ENCODE peak calls at places on chromosomes 2 and 18, in five cellular contexts. One of them, this sample, is unnamed.

GRCh38 chr2:205001306-205001966 is 456.2 kb downstream of the PARD3B start:
- DNase-seq in stomach: no peak
- DNase-seq in GM12878: no peak
- DNase-seq in transverse colon: no peak
- DNase-seq in suprapubic skin: no peak
- DNase-seq in this sample: no peak

GRCh38 chr2:57218206-57218605 is 828.4 kb upstream of the VRK2 start:
- DNase-seq in GM12878: no peak
- DNase-seq in stomach: no peak
- DNase-seq in transverse colon: no peak
- DNase-seq in suprapubic skin: no peak
- DNase-seq in this sample: no peak

GRCh38 chr2:240812721-240813120 is 7.3 kb downstream of the KIF1A start:
- DNase-seq in GM12878: no peak
- DNase-seq in stomach: peak
- DNase-seq in suprapubic skin: peak
- DNase-seq in transverse colon: peak
- DNase-seq in this sample: peak

GRCh38 chr18:28837100-28837499 is 660.2 kb upstream of the CDH2 start:
- DNase-seq in stomach: no peak
- DNase-seq in transverse colon: no peak
- DNase-seq in GM12878: no peak
- DNase-seq in suprapubic skin: no peak
- DNase-seq in this sample: no peak

GRCh38 chr18:984004-984403 is 79.3 kb downstream of the ADCYAP1 start:
- DNase-seq in transverse colon: no peak
- DNase-seq in GM12878: no peak
- DNase-seq in stomach: no peak
- DNase-seq in suprapubic skin: no peak
- DNase-seq in this sample: no peak

GRCh38 chr2:172953411-172953810 is 122.2 kb upstream of the MAP3K20 start:
- DNase-seq in suprapubic skin: no peak
- DNase-seq in GM12878: no peak
- DNase-seq in transverse colon: no peak
- DNase-seq in stomach: no peak
- DNase-seq in this sample: no peak

GRCh38 chr2:241846406-241846805 is 12.3 kb downstream of the PDCD1 start:
- DNase-seq in GM12878: no peak
- DNase-seq in suprapubic skin: peak
- DNase-seq in stomach: no peak
- DNase-seq in transverse colon: no peak
- DNase-seq in this sample: no peak

GRCh38 chr2:8534729-8535397 is 147.0 kb upstream of the ID2 start:
- DNase-seq in suprapubic skin: no peak
- DNase-seq in transverse colon: peak
- DNase-seq in GM12878: no peak
- DNase-seq in stomach: peak
- DNase-seq in this sample: peak

GRCh38 chr2:232316382-232317190 is 62.0 kb upstream of the ALPP start:
- DNase-seq in suprapubic skin: no peak
- DNase-seq in GM12878: no peak
- DNase-seq in transverse colon: no peak
- DNase-seq in stomach: no peak
- DNase-seq in this sample: no peak

GRCh38 chr2:232318175-232318855 is 60.2 kb upstream of the ALPP start:
- DNase-seq in suprapubic skin: peak
- DNase-seq in stomach: no peak
- DNase-seq in transverse colon: peak
- DNase-seq in GM12878: no peak
- DNase-seq in this sample: peak

GRCh38 chr2:232319117-232320037 is 59.2 kb upstream of the ALPP start:
- DNase-seq in stomach: no peak
- DNase-seq in suprapubic skin: peak
- DNase-seq in GM12878: no peak
- DNase-seq in transverse colon: no peak
- DNase-seq in this sample: no peak

GRCh38 chr2:232315923-232316299 is 62.6 kb upstream of the ALPP start:
- DNase-seq in stomach: no peak
- DNase-seq in GM12878: no peak
- DNase-seq in suprapubic skin: no peak
- DNase-seq in transverse colon: no peak
- DNase-seq in this sample: no peak

DNA sequence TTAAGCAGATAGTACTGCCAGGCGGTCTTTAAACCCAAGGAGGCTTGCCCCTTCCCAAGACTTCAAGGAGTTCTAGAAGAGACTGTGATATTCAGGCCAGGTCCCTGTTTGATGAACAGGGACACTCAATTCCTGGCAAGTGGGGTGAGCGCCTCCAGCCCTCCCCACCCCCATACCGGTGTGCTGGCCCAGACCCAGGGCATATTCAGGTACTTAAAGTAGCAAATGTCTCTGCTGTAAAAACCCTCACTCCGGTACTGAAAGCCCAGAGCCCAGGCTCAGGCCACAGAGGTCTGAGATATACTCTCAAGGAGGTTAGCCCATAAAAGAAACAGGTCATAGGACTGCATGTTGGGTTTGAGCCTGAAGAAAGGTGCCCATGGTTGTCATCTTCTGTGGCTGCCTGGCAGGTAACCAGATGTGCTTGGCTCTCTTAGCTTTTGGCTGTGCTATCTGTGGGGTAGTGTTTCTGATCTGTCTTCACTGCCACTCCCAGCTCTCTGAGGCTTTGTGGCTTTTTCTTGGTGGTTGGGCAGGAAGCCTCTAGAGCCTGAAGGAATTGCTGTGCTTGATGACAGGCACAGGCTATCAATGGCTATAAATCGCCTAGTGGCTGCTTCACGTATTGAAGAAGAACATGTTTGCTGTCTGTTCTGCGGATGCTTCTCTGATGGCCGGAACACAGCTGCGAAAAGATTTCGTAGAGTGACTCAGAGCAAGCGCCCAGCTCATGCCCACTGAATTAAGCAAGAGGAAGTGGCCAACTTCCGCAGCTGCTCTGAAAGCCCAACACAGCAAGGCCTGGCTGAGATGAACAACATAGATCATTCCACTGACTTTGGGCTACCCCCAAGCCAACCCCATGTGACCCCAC is 63.3 kb upstream of the ALPP start:
- DNase-seq in stomach: peak
- DNase-seq in transverse colon: peak
- DNase-seq in suprapubic skin: no peak
- DNase-seq in GM12878: peak
- DNase-seq in this sample: peak
- TF ChIP-seq POLR2AphosphoS5 in stomach: no peak
- TF ChIP-seq POLR2AphosphoS5 in transverse colon: no peak
- TF ChIP-seq POLR2AphosphoS5 in suprapubic skin: no peak
- TF ChIP-seq POLR2AphosphoS5 in GM12878: no peak
- TF ChIP-seq POLR2AphosphoS5 in this sample: peak

GRCh38 chr18:9763876-9764605 is 55.9 kb downstream of the RAB31 start:
- DNase-seq in GM12878: no peak
- DNase-seq in transverse colon: no peak
- DNase-seq in stomach: no peak
- DNase-seq in suprapubic skin: no peak
- DNase-seq in this sample: no peak
- H3K27ac ChIP-seq in GM12878: no peak
- H3K27ac ChIP-seq in transverse colon: no peak
- H3K27ac ChIP-seq in stomach: no peak
- H3K27ac ChIP-seq in suprapubic skin: no peak
- H3K27ac ChIP-seq in this sample: no peak

GRCh38 chr2:177334940-177335543 is 57.5 kb upstream of the AGPS start:
- DNase-seq in GM12878: no peak
- DNase-seq in transverse colon: no peak
- DNase-seq in stomach: no peak
- DNase-seq in suprapubic skin: no peak
- DNase-seq in this sample: no peak
- TF ChIP-seq POLR2AphosphoS5 in GM12878: no peak
- TF ChIP-seq POLR2AphosphoS5 in transverse colon: no peak
- TF ChIP-seq POLR2AphosphoS5 in stomach: no peak
- TF ChIP-seq POLR2AphosphoS5 in suprapubic skin: no peak
- TF ChIP-seq POLR2AphosphoS5 in this sample: no peak

DNA sequence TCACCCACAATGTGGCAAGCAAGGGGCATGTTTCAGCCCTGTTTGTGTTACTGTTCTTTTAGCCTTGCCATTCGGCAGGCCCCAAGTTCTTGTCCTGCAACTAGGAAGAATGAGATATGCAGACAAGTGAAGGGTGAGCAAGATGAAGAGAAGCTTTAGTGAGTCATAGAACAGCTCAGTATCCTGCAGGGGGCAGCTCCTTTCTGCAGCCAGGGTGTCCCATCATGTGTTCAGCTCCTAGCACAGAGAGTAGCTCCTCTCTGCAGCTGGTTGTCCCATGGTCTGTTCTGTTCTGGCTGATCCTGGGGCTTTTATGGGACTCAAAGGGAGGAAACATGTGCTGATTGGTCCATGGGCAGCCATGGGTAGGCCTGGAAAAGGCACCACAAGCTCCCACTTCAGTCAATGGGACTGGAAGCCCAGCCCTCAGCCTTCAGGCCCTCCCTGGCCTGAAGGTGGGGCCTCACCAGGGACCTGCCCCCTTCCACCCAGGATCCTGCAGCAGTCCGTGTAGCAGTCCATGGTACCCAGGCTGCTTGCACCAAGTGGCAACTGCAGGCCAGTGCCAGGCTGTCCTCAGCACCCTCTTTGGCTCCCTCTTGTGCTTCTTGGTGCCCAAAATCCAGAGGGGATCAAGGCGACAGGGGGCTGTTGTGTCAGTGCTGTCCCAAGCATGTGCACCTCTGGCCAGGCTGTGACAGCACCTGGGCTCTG is 326.4 kb downstream of the NR4A2 start:
- DNase-seq in suprapubic skin: no peak
- DNase-seq in transverse colon: no peak
- DNase-seq in GM12878: no peak
- DNase-seq in stomach: no peak
- DNase-seq in this sample: no peak
- H3K27ac ChIP-seq in suprapubic skin: no peak
- H3K27ac ChIP-seq in transverse colon: no peak
- H3K27ac ChIP-seq in GM12878: no peak
- H3K27ac ChIP-seq in stomach: no peak
- H3K27ac ChIP-seq in this sample: no peak

GRCh38 chr2:73103018-73103542 is 9.7 kb downstream of the RAB11FIP5 start:
- DNase-seq in transverse colon: no peak
- DNase-seq in GM12878: no peak
- DNase-seq in suprapubic skin: no peak
- DNase-seq in stomach: no peak
- DNase-seq in this sample: no peak
- TF ChIP-seq POLR2AphosphoS5 in transverse colon: no peak
- TF ChIP-seq POLR2AphosphoS5 in GM12878: no peak
- TF ChIP-seq POLR2AphosphoS5 in suprapubic skin: no peak
- TF ChIP-seq POLR2AphosphoS5 in stomach: no peak
- TF ChIP-seq POLR2AphosphoS5 in this sample: no peak

GRCh38 chr2:112256654-112257053 is 1.8 kb upstream of the ZC3H8 start:
- DNase-seq in suprapubic skin: no peak
- DNase-seq in transverse colon: no peak
- DNase-seq in GM12878: no peak
- DNase-seq in stomach: no peak
- DNase-seq in this sample: no peak
- H3K27ac ChIP-seq in suprapubic skin: no peak
- H3K27ac ChIP-seq in transverse colon: no peak
- H3K27ac ChIP-seq in GM12878: no peak
- H3K27ac ChIP-seq in stomach: no peak
- H3K27ac ChIP-seq in this sample: no peak

GRCh38 chr2:143807677-143808076 is 678.5 kb downstream of the ARHGAP15 start:
- DNase-seq in stomach: no peak
- DNase-seq in GM12878: no peak
- DNase-seq in suprapubic skin: peak
- DNase-seq in transverse colon: peak
- DNase-seq in this sample: peak
- TF ChIP-seq POLR2AphosphoS5 in stomach: no peak
- TF ChIP-seq POLR2AphosphoS5 in GM12878: no peak
- TF ChIP-seq POLR2AphosphoS5 in suprapubic skin: peak
- TF ChIP-seq POLR2AphosphoS5 in transverse colon: peak
- TF ChIP-seq POLR2AphosphoS5 in this sample: peak

GRCh38 chr2:233627331-233628025 is 8.8 kb upstream of the UGT1A10 start:
- DNase-seq in suprapubic skin: no peak
- DNase-seq in transverse colon: no peak
- DNase-seq in stomach: no peak
- DNase-seq in GM12878: no peak
- DNase-seq in this sample: no peak
- H3K27ac ChIP-seq in suprapubic skin: no peak
- H3K27ac ChIP-seq in transverse colon: no peak
- H3K27ac ChIP-seq in stomach: no peak
- H3K27ac ChIP-seq in GM12878: no peak
- H3K27ac ChIP-seq in this sample: no peak

This sample was measured in upper lobe of left lung.